ENCODE peak calls at places on chromosomes 3 and 15, in five cellular contexts. K is aorta, W is OCI-LY7, F is heart left ventricle, T is GM12878. U is an unnamed sample. For H3K4me1, the result is how much of the 10 kb centered on the place peaks cover.

GRCh38 chr3:32457971-32458471 is 44.6 kb downstream of the CMTM6 start:
- DNase-seq in K (no peak), W (peak), F (no peak), T (no peak), U (peak)

GRCh38 chr15:75669879-75670212 is 22.1 kb downstream of the SNX33 start:
- DNase-seq in K (no peak), W (no peak), F (no peak), T (no peak), U (no peak)

GRCh38 chr3:176799675-176800074 is 397.6 kb downstream of the TBL1XR1 start:
- DNase-seq in K (no peak), W (no peak), F (no peak), T (no peak), U (no peak)

GRCh38 chr15:48644827-48645557 is 517 bp downstream of the FBN1 start:
- DNase-seq in K (peak), W (no peak), F (peak), T (no peak), U (peak)

GRCh38 chr3:67481126-67481525 is 173.3 kb downstream of the SUCLG2 start:
- DNase-seq in K (no peak), W (no peak), F (no peak), T (no peak), U (no peak)

GRCh38 chr15:58669108-58669507 is 80.4 kb downstream of the ADAM10 start:
- DNase-seq in K (no peak), W (no peak), F (no peak), T (no peak), U (no peak)

GRCh38 chr3:63462732-63463131 is 184.6 kb downstream of the SYNPR start:
- DNase-seq in K (no peak), W (no peak), F (no peak), T (no peak), U (no peak)

GRCh38 chr3:110420158-110420641 is 651.4 kb upstream of the NECTIN3 start:
- DNase-seq in K (no peak), W (no peak), F (no peak), T (no peak), U (no peak)

GRCh38 chr3:25661694-25662455 is 2.8 kb downstream of the TOP2B start:
- DNase-seq in K (no peak), W (peak), F (no peak), T (no peak), U (no peak)

GRCh38 chr3:38553071-38553470 is 56.9 kb downstream of the EXOG start:
- DNase-seq in K (no peak), W (no peak), F (no peak), T (no peak), U (no peak)

GRCh38 chr3:105118905-105119304 is 247.8 kb upstream of the ALCAM start:
- DNase-seq in K (no peak), W (no peak), F (no peak), T (no peak), U (no peak)

GRCh38 chr3:46646700-46647099 is 34.4 kb downstream of the FAM240A start:
- DNase-seq in K (no peak), W (no peak), F (no peak), T (no peak), U (no peak)

GRCh38 chr3:9945358-9945757 is 6.8 kb downstream of the PRRT3 start:
- DNase-seq in K (no peak), W (no peak), F (no peak), T (no peak), U (no peak)

GRCh38 chr3:106331636-106332035 is 462.8 kb upstream of the CBLB start:
- DNase-seq in K (no peak), W (no peak), F (no peak), T (no peak), U (no peak)

GRCh38 chr3:73667889-73668288 is 43.1 kb upstream of the PDZRN3 start:
- DNase-seq in K (no peak), W (no peak), F (no peak), T (no peak), U (no peak)

GRCh38 chr15:26628879-26629529 is 143.9 kb downstream of the GABRB3 start:
- DNase-seq in K (peak), W (peak), F (peak), T (no peak), U (peak)

GRCh38 chr3:102444101-102444500 is 9.3 kb downstream of the ZPLD1 start:
- DNase-seq in K (no peak), W (no peak), F (no peak), T (no peak), U (no peak)

GRCh38 chr3:13703071-13703470 is 154.1 kb downstream of the FBLN2 start:
- DNase-seq in K (peak), W (no peak), F (no peak), T (no peak), U (no peak)

GRCh38 chr15:88911766-88912118 is 1.4 kb downstream of the MFGE8 start:
- DNase-seq in K (no peak), W (no peak), F (peak), T (no peak), U (no peak)

GRCh38 chr3:16290007-16290826 is 25.2 kb downstream of the OXNAD1 start:
- DNase-seq in K (no peak), W (peak), F (peak), T (no peak), U (peak)

GRCh38 chr3:66404903-66405700 is 95.7 kb downstream of the LRIG1 start:
- DNase-seq in K (no peak), W (no peak), F (peak), T (no peak), U (no peak)

GRCh38 chr15:55535436-55535835 is 27.4 kb upstream of the DNAAF4 start:
- DNase-seq in K (no peak), W (peak), F (no peak), T (no peak), U (peak)

GRCh38 chr15:75577401-75578205 is 1.5 kb downstream of the PTPN9 start:
- DNase-seq in K (no peak), W (peak), F (no peak), T (no peak), U (peak)

DNA sequence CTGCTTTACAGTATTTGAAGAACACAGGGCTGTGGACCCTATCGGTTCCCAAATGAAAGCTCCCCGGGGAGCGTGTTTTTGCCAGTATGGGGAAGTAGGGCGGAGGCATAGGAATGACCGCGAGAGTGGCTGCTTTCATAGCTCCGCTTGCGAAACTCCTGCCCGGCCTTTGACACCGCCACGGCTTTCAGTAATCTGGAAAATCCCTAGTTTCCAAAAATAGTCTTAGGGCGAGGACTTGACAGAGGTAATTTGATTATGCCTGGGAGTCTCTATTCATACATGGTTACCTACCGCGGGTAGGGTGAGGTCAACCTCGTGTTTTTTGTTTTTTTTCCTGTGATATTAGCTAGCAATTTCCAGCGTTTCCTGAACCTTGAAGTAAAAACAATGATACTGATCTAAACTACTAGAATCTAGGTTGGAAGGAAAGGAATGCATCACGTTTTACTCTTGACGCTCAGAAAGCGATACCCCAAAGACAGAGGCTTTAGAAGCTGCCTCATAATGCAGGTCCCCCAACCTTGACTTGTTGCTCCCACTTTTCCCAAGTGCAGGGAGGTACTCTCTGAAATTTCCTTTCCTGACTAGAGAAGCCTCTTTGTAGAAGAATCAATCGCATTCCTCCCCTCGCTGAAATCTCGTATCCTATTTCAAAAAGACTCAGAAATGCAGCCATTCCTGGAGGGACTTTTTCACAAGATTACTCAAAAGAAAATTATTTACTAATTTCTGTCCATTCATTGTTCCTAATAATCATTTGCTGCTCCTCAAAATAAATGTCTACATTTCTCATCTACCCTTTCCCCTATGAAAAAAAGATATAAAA is 919 bp upstream of the CCNL1 start:
- DNase-seq in K (peak), W (no peak), F (peak), T (no peak), U (no peak)
- H3K4me1 ChIP-seq in K (under half), W (under half), F (under half), T (under half), U (under half)

DNA sequence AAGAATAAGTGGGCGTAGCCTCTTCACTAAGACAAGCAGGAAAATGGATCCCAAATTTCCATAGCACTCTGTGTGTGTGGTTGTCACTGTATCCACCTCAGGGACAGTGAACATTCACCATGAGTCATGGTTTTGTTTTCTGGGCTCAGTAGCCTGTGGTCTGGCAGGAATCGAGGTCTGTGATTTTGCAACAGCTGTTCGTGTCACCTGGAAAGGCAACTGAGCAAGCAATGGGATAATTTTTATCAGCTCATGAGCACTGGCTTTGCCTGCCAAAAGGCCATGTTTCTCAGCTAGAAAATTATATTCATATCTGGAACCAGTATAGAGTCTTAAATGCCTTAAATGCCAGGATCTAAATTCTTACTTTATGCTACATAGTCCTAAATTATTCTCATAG is 60.9 kb downstream of the STRIT1 start:
- DNase-seq in K (peak), W (peak), F (peak), T (no peak), U (no peak)
- H3K27ac ChIP-seq in K (no peak), W (no peak), F (peak), T (no peak), U (no peak)

GRCh38 chr3:62097121-62097520 is 276.2 kb downstream of the FEZF2 start:
- DNase-seq in K (no peak), W (no peak), F (no peak), T (no peak), U (no peak)

GRCh38 chr3:62098646-62099365 is 274.5 kb downstream of the FEZF2 start:
- DNase-seq in K (no peak), W (no peak), F (no peak), T (no peak), U (no peak)

GRCh38 chr3:62101488-62101887 is 271.9 kb downstream of the FEZF2 start:
- DNase-seq in K (no peak), W (no peak), F (peak), T (no peak), U (no peak)

GRCh38 chr3:62103531-62103930 is 269.8 kb downstream of the FEZF2 start:
- DNase-seq in K (no peak), W (no peak), F (no peak), T (no peak), U (no peak)

GRCh38 chr3:62100233-62100989 is 272.9 kb downstream of the FEZF2 start:
- DNase-seq in K (no peak), W (no peak), F (no peak), T (no peak), U (no peak)
- H3K4me3 ChIP-seq in K (no peak), W (no peak), F (no peak), T (no peak), U (no peak)

GRCh38 chr3:128319107-128319506 is 147.6 kb downstream of the DNAJB8 start:
- DNase-seq in K (no peak), W (no peak), F (no peak), T (no peak), U (no peak)
- H3K4me1 ChIP-seq in K (under half), W (under half), F (under half), T (under half), U (under half)

GRCh38 chr3:70738310-70738681 is 425.9 kb upstream of the MDFIC2 start:
- DNase-seq in K (no peak), W (no peak), F (no peak), T (no peak), U (no peak)
- H3K27ac ChIP-seq in K (no peak), W (no peak), F (no peak), T (no peak), U (no peak)

DNA sequence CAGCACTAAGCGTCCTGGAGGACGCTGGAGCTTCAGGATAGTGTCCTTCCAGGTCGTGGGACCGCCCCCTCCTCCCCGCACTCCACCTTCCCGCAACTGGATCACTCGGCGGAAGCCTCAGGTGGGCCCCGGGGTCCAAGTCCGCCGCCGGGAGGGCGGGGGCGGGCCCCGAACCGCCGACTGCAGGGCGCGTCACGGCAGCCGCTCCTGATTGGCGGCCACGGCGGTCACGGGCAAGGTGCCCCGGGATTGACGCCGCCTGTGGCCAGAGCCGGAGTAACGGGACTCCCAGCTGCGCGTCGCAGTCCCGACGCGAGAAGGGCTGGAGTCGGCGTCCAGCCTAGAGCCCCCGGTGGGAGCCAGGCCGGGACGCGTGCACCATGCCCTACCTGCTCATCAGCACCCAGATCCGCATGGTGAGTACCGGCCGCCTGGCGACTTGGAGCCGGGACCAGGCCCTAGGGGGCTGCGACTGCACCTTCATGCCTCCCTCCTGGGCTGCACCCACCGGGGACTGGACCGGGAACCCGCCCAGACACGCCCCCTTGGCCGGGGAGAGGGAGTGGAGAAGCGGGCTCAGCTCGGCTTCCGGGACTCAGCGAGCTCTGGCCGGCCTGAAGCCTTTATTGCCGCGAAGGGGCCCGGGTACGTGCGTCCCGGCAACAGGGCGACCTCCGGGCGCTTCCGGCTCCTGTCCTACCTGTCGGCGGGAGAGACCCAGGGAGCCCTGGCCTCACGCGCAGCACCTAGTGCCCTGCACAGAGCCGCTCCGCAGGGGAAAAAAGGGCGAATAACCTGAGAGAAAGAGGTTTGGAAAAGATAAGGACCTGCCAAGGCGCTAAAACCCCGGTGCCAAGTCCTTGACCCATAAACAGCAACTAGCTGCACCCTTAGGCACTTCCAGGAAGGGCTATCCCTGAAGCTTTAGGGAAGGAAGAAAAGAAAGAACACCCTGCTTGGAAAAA is at the start of gene GCHFR:
- DNase-seq in K (peak), W (peak), F (peak), T (no peak), U (peak)
- H3K4me3 ChIP-seq in K (peak), W (peak), F (peak), T (peak), U (peak)

GRCh38 chr15:62999923-63000484 is 42.5 kb upstream of the TPM1 start:
- DNase-seq in K (no peak), W (no peak), F (no peak), T (no peak), U (no peak)
- H3K4me1 ChIP-seq in K (under half), W (under half), F (under half), T (under half), U (under half)

GRCh38 chr3:134466366-134466765 is 19.4 kb downstream of the ANAPC13 start:
- DNase-seq in K (no peak), W (no peak), F (no peak), T (no peak), U (no peak)
- H3K27ac ChIP-seq in K (no peak), W (no peak), F (no peak), T (no peak), U (no peak)

GRCh38 chr3:168251371-168251770 is 155.6 kb upstream of the GOLIM4 start:
- DNase-seq in K (no peak), W (peak), F (no peak), T (peak), U (no peak)

GRCh38 chr3:168248383-168249047 is 152.8 kb upstream of the GOLIM4 start:
- DNase-seq in K (peak), W (no peak), F (peak), T (no peak), U (no peak)

GRCh38 chr3:168249048-168249538 is 153.4 kb upstream of the GOLIM4 start:
- DNase-seq in K (peak), W (no peak), F (no peak), T (no peak), U (no peak)

GRCh38 chr3:168249539-168250414 is 154.1 kb upstream of the GOLIM4 start:
- DNase-seq in K (peak), W (peak), F (peak), T (no peak), U (no peak)

DNA sequence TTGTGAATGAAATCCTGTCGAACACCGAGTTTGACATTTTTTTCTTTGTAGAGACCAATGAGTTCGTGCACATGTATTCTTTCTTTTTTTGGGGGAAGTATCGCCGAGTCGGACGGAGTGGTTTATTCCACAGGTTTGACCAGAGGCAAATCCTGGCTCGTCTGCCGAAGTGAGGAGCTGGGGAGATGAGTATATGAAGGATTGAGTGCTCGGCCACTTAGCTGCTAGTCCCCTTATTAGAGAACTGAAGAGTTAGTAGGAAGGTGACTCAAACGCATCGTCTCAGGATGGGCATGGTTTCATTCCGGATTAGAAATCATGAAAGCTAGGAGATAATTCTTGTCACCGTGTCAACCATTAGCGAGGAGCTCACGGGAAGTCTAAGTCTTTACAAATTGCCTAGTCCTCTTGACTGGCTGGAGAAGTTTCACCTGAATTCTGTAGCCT is 154.7 kb upstream of the GOLIM4 start:
- DNase-seq in K (peak), W (no peak), F (no peak), T (no peak), U (no peak)
- H3K4me3 ChIP-seq in K (peak), W (peak), F (peak), T (peak), U (no peak)

U was measured in CD4-positive, CD25-positive, alpha-beta regulatory T cell.